ENCODE peak calls at places on chromosomes 1 and 21, in ten cellular contexts. C is stimulated activated CD4-positive, alpha-beta T cell treated with anti-CD3 and anti-CD28 coated beads, Interleukin-2, amount 100 ng/mL, for 24 hours; J is C1 segment of cervical spinal cord; V is B cell; K is T-helper 17 cell; X is fibroblast of gingiva; T is iPS DF 19.7; F is effector CD4-positive, alpha-beta T cell; W is GDM1; R is kidney. B is an unnamed sample.

GRCh38 chr1:154856049-154856448 is 14.0 kb downstream of the KCNN3 start:
- DNase-seq in C (no peak), J (no peak), V (no peak), K (no peak), X (no peak), T (no peak), F (no peak), W (no peak), R (no peak), B (no peak)

GRCh38 chr1:228176461-228177182 is 11.0 kb downstream of the IBA57 start:
- DNase-seq in C (no peak), J (no peak), V (no peak), K (no peak), X (no peak), T (no peak), F (no peak), W (no peak), R (peak), B (no peak)

GRCh38 chr1:182301467-182302198 is 90.0 kb downstream of the GLUL start:
- DNase-seq in C (no peak), J (peak), V (no peak), K (no peak), X (peak), T (no peak), F (no peak), W (peak), R (no peak), B (no peak)

GRCh38 chr1:238652346-238652968 is 733.9 kb upstream of the CHRM3 start:
- DNase-seq in C (no peak), J (no peak), V (no peak), K (no peak), X (peak), T (no peak), F (no peak), W (no peak), R (no peak), B (no peak)

GRCh38 chr1:154714638-154715037 is 106.7 kb upstream of the ADAR start:
- DNase-seq in C (no peak), J (no peak), V (no peak), K (no peak), X (peak), T (no peak), F (no peak), W (no peak), R (no peak), B (no peak)

GRCh38 chr1:21123287-21123961 is 53.3 kb downstream of the EIF4G3 start:
- DNase-seq in C (no peak), J (no peak), V (no peak), K (no peak), X (no peak), T (no peak), F (no peak), W (peak), R (no peak), B (no peak)

GRCh38 chr21:14943636-14944035 is 121.2 kb downstream of the NRIP1 start:
- DNase-seq in C (no peak), J (no peak), V (no peak), K (no peak), X (no peak), T (no peak), F (no peak), W (no peak), R (no peak), B (no peak)

GRCh38 chr1:154961207-154961496 is 430 bp downstream of the PYGO2 start:
- DNase-seq in C (peak), J (no peak), V (peak), K (no peak), X (no peak), T (no peak), F (no peak), W (no peak), R (no peak), B (peak)

GRCh38 chr1:219174672-219175564 is 1.2 kb downstream of the LYPLAL1 start:
- DNase-seq in C (peak), J (peak), V (peak), K (no peak), X (peak), T (no peak), F (no peak), W (no peak), R (no peak), B (no peak)

GRCh38 chr1:186304982-186305949 is 69.8 kb downstream of the TPR start:
- DNase-seq in C (no peak), J (no peak), V (no peak), K (no peak), X (peak), T (peak), F (no peak), W (no peak), R (no peak), B (no peak)

GRCh38 chr1:182357913-182358312 is 33.7 kb downstream of the GLUL start:
- DNase-seq in C (no peak), J (no peak), V (no peak), K (no peak), X (no peak), T (no peak), F (no peak), W (no peak), R (no peak), B (no peak)

GRCh38 chr1:17553970-17554369 is 14.5 kb downstream of the ARHGEF10L start:
- DNase-seq in C (no peak), J (no peak), V (no peak), K (no peak), X (peak), T (no peak), F (no peak), W (no peak), R (no peak), B (no peak)

GRCh38 chr1:234628099-234628498 is 18.1 kb upstream of the IRF2BP2 start:
- DNase-seq in C (no peak), J (no peak), V (no peak), K (no peak), X (peak), T (no peak), F (no peak), W (no peak), R (no peak), B (no peak)

GRCh38 chr1:232340448-232340847 is 289.5 kb downstream of the SIPA1L2 start:
- DNase-seq in C (no peak), J (no peak), V (no peak), K (no peak), X (no peak), T (no peak), F (no peak), W (no peak), R (no peak), B (no peak)

GRCh38 chr1:164586619-164587018 is 27.6 kb downstream of the PBX1 start:
- DNase-seq in C (no peak), J (no peak), V (no peak), K (no peak), X (no peak), T (no peak), F (no peak), W (no peak), R (no peak), B (no peak)

GRCh38 chr1:172144445-172145060 is 275.9 kb upstream of the C1orf105 start:
- DNase-seq in C (no peak), J (no peak), V (no peak), K (no peak), X (peak), T (no peak), F (no peak), W (no peak), R (peak), B (no peak)

GRCh38 chr1:212967767-212968166 is 17.4 kb downstream of the VASH2 start:
- DNase-seq in C (no peak), J (no peak), V (no peak), K (no peak), X (peak), T (peak), F (no peak), W (no peak), R (no peak), B (no peak)